ENCODE peak calls at places on chromosomes 4 and X, in five cellular contexts. E is lower leg skin, O is body of pancreas, L is sigmoid colon, D is testis. C is an unnamed sample.

GRCh38 chrX:19811807-19812604 is 75.4 kb downstream of the SH3KBP1 start:
- DNase-seq in E (no peak), O (no peak), L (no peak), D (no peak), C (no peak)

GRCh38 chrX:154541896-154542722 is 4.5 kb downstream of the G6PD start:
- DNase-seq in E (peak; percentile 92), O (peak; percentile 76), L (peak; percentile 88), D (peak; percentile 87), C (peak; percentile 80)

GRCh38 chr4:85677286-85677685 is 202.3 kb downstream of the ARHGAP24 start:
- DNase-seq in E (no peak), O (no peak), L (no peak), D (no peak), C (no peak)

GRCh38 chrX:16185725-16186136 is 18.4 kb downstream of the MAGEB17 start:
- DNase-seq in E (no peak), O (no peak), L (no peak), D (no peak), C (peak; percentile 9)

GRCh38 chr4:139184129-139184528 is 7.1 kb upstream of the ELF2 start:
- DNase-seq in E (no peak), O (no peak), L (no peak), D (no peak), C (no peak)

GRCh38 chrX:13092455-13092941 is 48.1 kb upstream of the FAM9C start:
- DNase-seq in E (peak; percentile 87), O (no peak), L (peak; percentile 69), D (no peak), C (no peak)

GRCh38 chrX:65910899-65911298 is 129.0 kb downstream of the VSIG4 start:
- DNase-seq in E (no peak), O (no peak), L (no peak), D (no peak), C (no peak)

GRCh38 chr4:90799895-90800294 is 672.7 kb downstream of the CCSER1 start:
- DNase-seq in E (no peak), O (no peak), L (no peak), D (no peak), C (no peak)

GRCh38 chr4:13840573-13841185 is 213.2 kb upstream of the BOD1L1 start:
- DNase-seq in E (no peak), O (no peak), L (no peak), D (no peak), C (no peak)

GRCh38 chrX:56226980-56227379 is 5.2 kb upstream of the KLF8 start:
- DNase-seq in E (no peak), O (no peak), L (no peak), D (no peak), C (no peak)

GRCh38 chrX:110915120-110915519 is 119.5 kb upstream of the CHRDL1 start:
- DNase-seq in E (no peak), O (no peak), L (no peak), D (no peak), C (no peak)

GRCh38 chrX:140504371-140505324 is at the start of gene SOX3:
- DNase-seq in E (no peak), O (no peak), L (no peak), D (peak; percentile 51), C (no peak)

GRCh38 chr4:177051473-177052060 is 258.1 kb upstream of the NEIL3 start:
- DNase-seq in E (no peak), O (peak; percentile 15), L (no peak), D (peak; percentile 68), C (no peak)

GRCh38 chr4:119211856-119212250 is 660 bp upstream of the USP53 start:
- DNase-seq in E (no peak), O (no peak), L (no peak), D (no peak), C (no peak)

GRCh38 chr4:6763330-6763851 is 19.1 kb upstream of the KIAA0232 start:
- DNase-seq in E (no peak), O (no peak), L (no peak), D (no peak), C (no peak)

GRCh38 chrX:1386338-1387127 is 5.4 kb downstream of the SLC25A6 start:
- DNase-seq in E (peak; percentile 83), O (no peak), L (peak; percentile 64), D (peak; percentile 12), C (no peak)

GRCh38 chr4:86970447-86971354 is 35.9 kb downstream of the AFF1 start:
- DNase-seq in E (no peak), O (no peak), L (no peak), D (no peak), C (no peak)

GRCh38 chr4:172850838-172851237 is 317.8 kb upstream of the GALNT7 start:
- DNase-seq in E (no peak), O (no peak), L (no peak), D (no peak), C (no peak)

GRCh38 chrX:13649823-13650222 is 3.1 kb upstream of the TCEANC start:
- DNase-seq in E (no peak), O (no peak), L (no peak), D (no peak), C (no peak)

GRCh38 chrX:75648803-75649588 is 126.2 kb upstream of the ZDHHC15 start:
- DNase-seq in E (no peak), O (no peak), L (no peak), D (no peak), C (no peak)

GRCh38 chrX:71533850-71534515 is 1.1 kb downstream of the OGT start:
- DNase-seq in E (peak; percentile 91), O (peak; percentile 25), L (no peak), D (peak; percentile 60), C (no peak)

GRCh38 chr4:183164963-183165362 is 65.9 kb downstream of the WWC2 start:
- DNase-seq in E (no peak), O (no peak), L (no peak), D (no peak), C (no peak)

GRCh38 chr4:34953145-34953799 is 1291.0 kb downstream of the ARAP2 start:
- DNase-seq in E (no peak), O (no peak), L (peak; percentile 32), D (no peak), C (no peak)

GRCh38 chrX:154348646-154349358 is 25.6 kb downstream of the FLNA start:
- DNase-seq in E (no peak), O (no peak), L (peak; percentile 75), D (no peak), C (no peak)

GRCh38 chr4:92305148-92305877 is 1.5 kb downstream of the GRID2 start:
- DNase-seq in E (peak; percentile 83), O (peak; percentile 32), L (no peak), D (peak; percentile 71), C (no peak)

GRCh38 chrX:101483705-101484104 is 1.6 kb upstream of the ARMCX4 start:
- DNase-seq in E (peak; percentile 42), O (no peak), L (no peak), D (no peak), C (no peak)

GRCh38 chr4:158823461-158823873 is 54.6 kb downstream of the FNIP2 start:
- DNase-seq in E (no peak), O (no peak), L (no peak), D (no peak), C (no peak)

GRCh38 chrX:150483576-150483975 is 84.8 kb upstream of the MTM1 start:
- DNase-seq in E (no peak), O (no peak), L (no peak), D (no peak), C (no peak)

GRCh38 chr4:127601029-127601428 is 31.7 kb upstream of the INTU start:
- DNase-seq in E (no peak), O (no peak), L (no peak), D (no peak), C (no peak)

GRCh38 chrX:10922158-10922557 is 189.0 kb upstream of the HCCS start:
- DNase-seq in E (no peak), O (no peak), L (no peak), D (no peak), C (no peak)

GRCh38 chrX:133474559-133474958 is 59.3 kb upstream of the GPC4 start:
- DNase-seq in E (no peak), O (no peak), L (no peak), D (no peak), C (no peak)

GRCh38 chr4:133584714-133585113 is 435.6 kb downstream of the PCDH10 start:
- DNase-seq in E (no peak), O (no peak), L (no peak), D (no peak), C (no peak)

GRCh38 chrX:46686003-46686645 is 72.8 kb downstream of the SLC9A7 start:
- DNase-seq in E (no peak), O (peak; percentile 17), L (no peak), D (peak; percentile 30), C (no peak)

GRCh38 chrX:119459181-119459580 is 9.1 kb upstream of the SLC25A5 start:
- DNase-seq in E (no peak), O (no peak), L (no peak), D (no peak), C (no peak)

GRCh38 chrX:40064055-40064597 is 33.6 kb downstream of the BCOR start:
- DNase-seq in E (peak; percentile 70), O (no peak), L (no peak), D (no peak), C (no peak)

GRCh38 chrX:68892651-68893050 is 63.8 kb downstream of the EFNB1 start:
- DNase-seq in E (peak; percentile 71), O (no peak), L (no peak), D (no peak), C (no peak)

GRCh38 chrX:68895339-68896250 is 66.8 kb downstream of the EFNB1 start:
- DNase-seq in E (no peak), O (peak; percentile 56), L (peak; percentile 86), D (peak; percentile 36), C (peak; percentile 16)

GRCh38 chrX:68894142-68894512 is 65.3 kb downstream of the EFNB1 start:
- DNase-seq in E (no peak), O (no peak), L (no peak), D (no peak), C (no peak)

GRCh38 chrX:68896581-68896980 is 67.8 kb downstream of the EFNB1 start:
- DNase-seq in E (no peak), O (no peak), L (no peak), D (no peak), C (no peak)

GRCh38 chrX:68894513-68895338 is 65.9 kb downstream of the EFNB1 start:
- DNase-seq in E (peak; percentile 89), O (peak; percentile 56), L (peak; percentile 85), D (peak; percentile 56), C (no peak)
- TF ChIP-seq POLR2A in E (no peak), O (peak; percentile 15), L (no peak), D (no peak), C (no peak)

DNA sequence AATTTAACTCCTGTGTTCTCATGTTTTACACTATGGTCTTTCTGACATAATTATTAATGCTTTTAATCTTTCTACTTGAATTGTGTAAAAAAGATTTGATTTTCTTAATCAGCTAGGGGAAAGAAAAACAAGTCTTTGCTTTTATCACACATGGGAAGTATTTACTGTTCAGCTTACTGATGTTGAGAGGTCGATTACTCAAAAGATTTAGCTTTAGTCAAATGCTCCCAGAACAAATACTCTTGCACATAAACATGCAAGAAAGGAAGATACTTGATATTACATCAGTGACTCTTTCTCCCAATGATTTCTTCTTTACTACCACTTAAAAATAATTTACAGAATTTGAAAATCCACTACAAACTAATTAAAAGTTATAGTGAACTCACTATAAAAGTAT is 198.3 kb upstream of the FAT4 start:
- DNase-seq in E (no peak), O (no peak), L (no peak), D (no peak), C (no peak)
- TF ChIP-seq POLR2A in E (no peak), O (no peak), L (no peak), D (no peak), C (no peak)

GRCh38 chr4:931960-932712 is at the start of the genes GAK and TMEM175:
- DNase-seq in E (peak; percentile 99), O (peak; percentile 98), L (peak; percentile 98), D (peak; percentile 94), C (peak; percentile 96)
- TF ChIP-seq POLR2A in E (no peak), O (peak; percentile 91), L (peak; percentile 66), D (no peak), C (peak; percentile 67)

GRCh38 chr4:2570551-2571222 is 34.2 kb downstream of the FAM193A start:
- DNase-seq in E (no peak), O (no peak), L (no peak), D (no peak), C (no peak)
- TF ChIP-seq POLR2A in E (no peak), O (no peak), L (no peak), D (no peak), C (no peak)